ENCODE peak calls at places on chromosomes 6 and 20, in four cellular contexts. One of them, this sample, is unnamed.
A peak's percentile ranks its signal among the peaks of the same experiment; 100 is the strongest.

GRCh38 chr20:48100483-48100882 is 315.2 kb upstream of the SULF2 start:
- DNase-seq in cardiac fibroblast: no peak
- DNase-seq in CD8-positive, alpha-beta T cell: no peak
- DNase-seq in ovary: no peak
- DNase-seq in this sample: no peak

GRCh38 chr6:35139924-35140524 is 1.1 kb downstream of the TCP11 start:
- DNase-seq in CD8-positive, alpha-beta T cell: peak; percentile 64
- DNase-seq in ovary: peak; percentile 66
- DNase-seq in cardiac fibroblast: peak; percentile 88
- DNase-seq in this sample: peak; percentile 18

GRCh38 chr6:22558288-22558882 is 11.0 kb upstream of the HDGFL1 start:
- DNase-seq in ovary: no peak
- DNase-seq in CD8-positive, alpha-beta T cell: no peak
- DNase-seq in cardiac fibroblast: no peak
- DNase-seq in this sample: no peak

GRCh38 chr6:90471297-90471696 is 115.6 kb downstream of the MAP3K7 start:
- DNase-seq in ovary: no peak
- DNase-seq in cardiac fibroblast: no peak
- DNase-seq in CD8-positive, alpha-beta T cell: no peak
- DNase-seq in this sample: no peak

GRCh38 chr20:23926526-23926880 is 47.0 kb upstream of the CST5 start:
- DNase-seq in CD8-positive, alpha-beta T cell: no peak
- DNase-seq in ovary: no peak
- DNase-seq in cardiac fibroblast: no peak
- DNase-seq in this sample: no peak

GRCh38 chr6:111711476-111711875 is 105.8 kb upstream of the TRAF3IP2 start:
- DNase-seq in ovary: peak; percentile 78
- DNase-seq in cardiac fibroblast: peak; percentile 21
- DNase-seq in CD8-positive, alpha-beta T cell: no peak
- DNase-seq in this sample: no peak

GRCh38 chr6:46733410-46733809 is 1.8 kb downstream of the PLA2G7 start:
- DNase-seq in CD8-positive, alpha-beta T cell: no peak
- DNase-seq in ovary: no peak
- DNase-seq in cardiac fibroblast: no peak
- DNase-seq in this sample: no peak

GRCh38 chr6:13184547-13184946 is 143.8 kb downstream of the TBC1D7 start:
- DNase-seq in CD8-positive, alpha-beta T cell: no peak
- DNase-seq in ovary: no peak
- DNase-seq in cardiac fibroblast: no peak
- DNase-seq in this sample: no peak

GRCh38 chr20:16241911-16242310 is 331.3 kb downstream of the KIF16B start:
- DNase-seq in ovary: no peak
- DNase-seq in CD8-positive, alpha-beta T cell: no peak
- DNase-seq in cardiac fibroblast: no peak
- DNase-seq in this sample: no peak

GRCh38 chr6:34887753-34888440 is at the start of gene TAF11:
- DNase-seq in cardiac fibroblast: peak; percentile 94
- DNase-seq in CD8-positive, alpha-beta T cell: peak; percentile 92
- DNase-seq in ovary: peak; percentile 95
- DNase-seq in this sample: peak; percentile 82

GRCh38 chr20:46872315-46873211 is 22.1 kb upstream of the EYA2 start:
- DNase-seq in ovary: no peak
- DNase-seq in CD8-positive, alpha-beta T cell: no peak
- DNase-seq in cardiac fibroblast: peak; percentile 23
- DNase-seq in this sample: no peak

GRCh38 chr6:137163732-137164318 is 9.6 kb downstream of the IL22RA2 start:
- DNase-seq in CD8-positive, alpha-beta T cell: no peak
- DNase-seq in cardiac fibroblast: no peak
- DNase-seq in ovary: no peak
- DNase-seq in this sample: no peak

GRCh38 chr6:159104163-159104885 is 59.5 kb upstream of the TAGAP start:
- DNase-seq in cardiac fibroblast: peak; percentile 65
- DNase-seq in CD8-positive, alpha-beta T cell: peak; percentile 89
- DNase-seq in ovary: peak; percentile 79
- DNase-seq in this sample: peak; percentile 87

GRCh38 chr6:134714679-134715078 is 235.2 kb downstream of the ALDH8A1 start:
- DNase-seq in cardiac fibroblast: peak; percentile 79
- DNase-seq in CD8-positive, alpha-beta T cell: no peak
- DNase-seq in ovary: no peak
- DNase-seq in this sample: no peak

DNA sequence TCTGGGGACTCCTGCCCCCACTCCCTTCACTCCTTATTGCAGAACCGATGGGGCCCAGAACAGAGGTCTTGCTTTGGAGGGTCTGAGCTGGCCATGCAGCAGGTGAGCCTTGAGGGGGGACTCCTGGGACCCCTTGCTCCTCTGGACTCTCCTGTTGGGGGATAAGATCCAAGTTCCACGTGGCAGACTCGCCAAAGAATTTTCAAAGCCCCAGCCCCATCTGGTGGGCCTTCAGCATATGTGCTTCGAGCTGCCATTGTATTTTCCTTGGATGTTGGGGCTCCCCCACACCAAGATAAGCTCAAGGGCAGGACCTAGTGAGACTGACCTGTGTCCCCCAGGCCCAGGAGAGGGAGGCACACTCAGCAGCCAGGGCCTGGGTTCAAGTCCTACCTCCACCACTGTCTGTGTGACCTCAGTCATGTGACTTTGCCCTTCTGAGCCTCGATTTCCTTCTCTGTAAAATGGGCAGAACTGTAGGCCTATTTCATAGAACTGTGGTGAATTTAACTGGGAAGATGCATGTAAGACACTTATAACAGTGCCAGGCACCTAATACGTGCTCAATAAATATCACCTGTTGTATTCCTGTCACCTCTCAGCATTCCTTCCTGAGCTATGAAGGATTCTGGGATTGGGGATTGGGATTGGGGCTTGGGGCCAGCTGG is 115.5 kb downstream of the VEGFA start:
- DNase-seq in CD8-positive, alpha-beta T cell: no peak
- DNase-seq in ovary: no peak
- DNase-seq in cardiac fibroblast: no peak
- DNase-seq in this sample: no peak
- TF ChIP-seq CTCF in CD8-positive, alpha-beta T cell: no peak
- TF ChIP-seq CTCF in ovary: no peak
- TF ChIP-seq CTCF in cardiac fibroblast: no peak
- TF ChIP-seq CTCF in this sample: no peak

DNA sequence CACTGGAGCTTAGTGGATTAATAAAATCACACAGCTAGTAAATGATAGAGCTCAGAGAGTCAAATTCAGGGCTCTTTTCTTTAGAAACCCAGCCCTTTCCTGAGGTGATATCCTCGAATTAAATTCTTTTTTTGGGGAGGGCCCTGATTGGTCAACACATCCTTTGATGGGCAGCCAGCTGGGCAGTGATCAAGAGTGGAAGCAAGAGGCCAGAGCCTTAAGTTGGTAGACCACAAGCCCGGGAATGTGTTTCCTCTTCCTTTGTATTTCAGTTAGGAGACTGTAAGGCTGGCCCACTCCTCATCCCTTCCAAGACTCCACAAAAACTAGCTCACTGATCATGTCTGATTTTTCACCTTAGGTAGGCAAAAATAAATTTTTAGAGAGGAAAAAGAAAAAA is 640.5 kb downstream of the DHX35 start:
- DNase-seq in CD8-positive, alpha-beta T cell: no peak
- DNase-seq in cardiac fibroblast: no peak
- DNase-seq in ovary: no peak
- DNase-seq in this sample: no peak
- H3K4me3 ChIP-seq in CD8-positive, alpha-beta T cell: no peak overlapping the region
- H3K4me3 ChIP-seq in cardiac fibroblast: no peak overlapping the region
- H3K4me3 ChIP-seq in ovary: no peak overlapping the region
- H3K4me3 ChIP-seq in this sample: no peak overlapping the region

GRCh38 chr6:133609404-133610270 is 279.3 kb upstream of the TCF21 start:
- DNase-seq in CD8-positive, alpha-beta T cell: no peak
- DNase-seq in cardiac fibroblast: peak; percentile 98
- DNase-seq in ovary: no peak
- DNase-seq in this sample: no peak

GRCh38 chr6:133612459-133612858 is 276.5 kb upstream of the TCF21 start:
- DNase-seq in cardiac fibroblast: no peak
- DNase-seq in CD8-positive, alpha-beta T cell: no peak
- DNase-seq in ovary: no peak
- DNase-seq in this sample: no peak

GRCh38 chr6:133610271-133610840 is 278.6 kb upstream of the TCF21 start:
- DNase-seq in ovary: no peak
- DNase-seq in cardiac fibroblast: peak; percentile 44
- DNase-seq in CD8-positive, alpha-beta T cell: no peak
- DNase-seq in this sample: no peak

GRCh38 chr6:133613231-133613630 is 275.7 kb upstream of the TCF21 start:
- DNase-seq in ovary: no peak
- DNase-seq in CD8-positive, alpha-beta T cell: no peak
- DNase-seq in cardiac fibroblast: no peak
- DNase-seq in this sample: no peak

DNA sequence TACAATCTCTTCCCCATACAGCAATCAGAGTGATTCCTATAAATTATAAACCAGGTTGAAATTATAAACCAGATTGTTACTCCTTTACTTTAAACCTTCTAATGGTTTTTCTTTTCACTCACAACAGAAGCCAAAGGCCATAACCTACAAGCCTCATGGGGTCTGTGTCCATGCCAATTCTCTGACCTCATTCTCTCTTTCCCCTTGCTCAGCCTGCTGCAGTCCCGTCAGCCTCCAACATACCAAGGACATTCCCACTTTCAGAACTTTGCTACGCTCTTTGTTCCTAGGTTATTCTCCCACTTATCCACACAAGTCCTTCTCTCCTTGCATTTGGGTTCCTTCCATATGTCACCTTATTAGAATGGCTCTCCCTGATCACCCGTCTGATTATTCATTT is 277.9 kb upstream of the TCF21 start:
- DNase-seq in cardiac fibroblast: peak; percentile 67
- DNase-seq in ovary: no peak
- DNase-seq in CD8-positive, alpha-beta T cell: no peak
- DNase-seq in this sample: no peak
- TF ChIP-seq CTCF in cardiac fibroblast: no peak
- TF ChIP-seq CTCF in ovary: no peak
- TF ChIP-seq CTCF in CD8-positive, alpha-beta T cell: no peak
- TF ChIP-seq CTCF in this sample: no peak

GRCh38 chr6:107496041-107496440 is 6.1 kb downstream of the SOBP start:
- DNase-seq in ovary: no peak
- DNase-seq in CD8-positive, alpha-beta T cell: no peak
- DNase-seq in cardiac fibroblast: no peak
- DNase-seq in this sample: no peak
- H3K4me3 ChIP-seq in ovary: no peak overlapping the region
- H3K4me3 ChIP-seq in CD8-positive, alpha-beta T cell: no peak overlapping the region
- H3K4me3 ChIP-seq in cardiac fibroblast: no peak overlapping the region
- H3K4me3 ChIP-seq in this sample: no peak overlapping the region

This sample was measured in GM06990.